ENCODE peak calls at places on chromosomes 5 and 9, in four cellular contexts. R, D, Q and C are unnamed samples.

GRCh38 chr5:19891658-19892057 is 96.3 kb downstream of the CDH18 start:
- DNase-seq in R (peak), D (no peak), Q (peak), C (peak)

GRCh38 chr9:111316796-111317195 is 13.2 kb downstream of the OR2K2 start:
- DNase-seq in R (no peak), D (no peak), Q (no peak), C (peak)

GRCh38 chr9:137724114-137724445 is 105.3 kb downstream of the EHMT1 start:
- DNase-seq in R (no peak), D (no peak), Q (no peak), C (no peak)

GRCh38 chr5:95924720-95925119 is 36.9 kb downstream of the ELL2 start:
- DNase-seq in R (no peak), D (no peak), Q (no peak), C (peak)

GRCh38 chr5:95824747-95825146 is 2.2 kb upstream of the GLRX start:
- DNase-seq in R (no peak), D (no peak), Q (no peak), C (no peak)

GRCh38 chr5:141330299-141331080 is at the start of gene PCDHGA1:
- DNase-seq in R (peak), D (no peak), Q (no peak), C (peak)

GRCh38 chr5:13627673-13628454 is 316.6 kb downstream of the DNAH5 start:
- DNase-seq in R (no peak), D (no peak), Q (no peak), C (no peak)

GRCh38 chr9:96874947-96875459 is 20.7 kb upstream of the ZNF782 start:
- DNase-seq in R (no peak), D (peak), Q (peak), C (no peak)

GRCh38 chr5:59300930-59301329 is 592.6 kb downstream of the PDE4D start:
- DNase-seq in R (no peak), D (no peak), Q (no peak), C (no peak)

GRCh38 chr5:96699186-96699820 is 37.1 kb downstream of the CAST start:
- DNase-seq in R (peak), D (no peak), Q (no peak), C (no peak)

GRCh38 chr5:75395277-75395676 is 58.3 kb downstream of the HMGCR start:
- DNase-seq in R (no peak), D (no peak), Q (no peak), C (no peak)

GRCh38 chr9:128912270-128912853 is 8.4 kb upstream of the PHYHD1 start:
- DNase-seq in R (peak), D (peak), Q (peak), C (peak)

GRCh38 chr5:178108966-178109365 is 4.4 kb upstream of the N4BP3 start:
- DNase-seq in R (no peak), D (peak), Q (no peak), C (no peak)

GRCh38 chr9:14939378-14939777 is 29.1 kb upstream of the FREM1 start:
- DNase-seq in R (no peak), D (no peak), Q (no peak), C (no peak)

GRCh38 chr9:1005043-1005667 is 28.7 kb downstream of the DMRT3 start:
- DNase-seq in R (peak), D (peak), Q (peak), C (peak)

GRCh38 chr5:157107508-157107907 is 1.3 kb downstream of the HAVCR2 start:
- DNase-seq in R (no peak), D (no peak), Q (no peak), C (no peak)

GRCh38 chr5:78610163-78610583 is 38.4 kb downstream of the LHFPL2 start:
- DNase-seq in R (peak), D (no peak), Q (no peak), C (no peak)

GRCh38 chr5:64690417-64691151 is at the start of gene SHISAL2B:
- DNase-seq in R (no peak), D (peak), Q (no peak), C (no peak)

GRCh38 chr5:170630711-170631141 is 126.9 kb downstream of the KCNIP1 start:
- DNase-seq in R (no peak), D (no peak), Q (no peak), C (no peak)

GRCh38 chr5:110386782-110387181 is 339.7 kb downstream of the TMEM232 start:
- DNase-seq in R (no peak), D (peak), Q (peak), C (no peak)

GRCh38 chr5:151534345-151534744 is 56.8 kb downstream of the FAT2 start:
- DNase-seq in R (no peak), D (no peak), Q (no peak), C (no peak)

GRCh38 chr9:97831843-97832636 is 21.0 kb upstream of the FOXE1 start:
- DNase-seq in R (no peak), D (no peak), Q (no peak), C (no peak)

GRCh38 chr5:96226941-96227552 is 206.0 kb downstream of the PCSK1 start:
- DNase-seq in R (peak), D (peak), Q (peak), C (peak)

GRCh38 chr5:50794812-50795211 is 128.4 kb downstream of the PARP8 start:
- DNase-seq in R (no peak), D (no peak), Q (no peak), C (no peak)

GRCh38 chr9:35563791-35564197 is 41.3 kb upstream of the TESK1 start:
- DNase-seq in R (no peak), D (no peak), Q (no peak), C (no peak)

GRCh38 chr5:137916923-137917322 is 27.7 kb downstream of the PKD2L2 start:
- DNase-seq in R (no peak), D (no peak), Q (no peak), C (no peak)

GRCh38 chr5:170143710-170144109 is 38.0 kb downstream of the FOXI1 start:
- DNase-seq in R (no peak), D (no peak), Q (no peak), C (no peak)

GRCh38 chr5:88695232-88695631 is 187.8 kb downstream of the MEF2C start:
- DNase-seq in R (no peak), D (no peak), Q (no peak), C (no peak)

GRCh38 chr9:136084191-136084944 is 10.7 kb downstream of the NACC2 start:
- DNase-seq in R (no peak), D (no peak), Q (no peak), C (no peak)

DNA sequence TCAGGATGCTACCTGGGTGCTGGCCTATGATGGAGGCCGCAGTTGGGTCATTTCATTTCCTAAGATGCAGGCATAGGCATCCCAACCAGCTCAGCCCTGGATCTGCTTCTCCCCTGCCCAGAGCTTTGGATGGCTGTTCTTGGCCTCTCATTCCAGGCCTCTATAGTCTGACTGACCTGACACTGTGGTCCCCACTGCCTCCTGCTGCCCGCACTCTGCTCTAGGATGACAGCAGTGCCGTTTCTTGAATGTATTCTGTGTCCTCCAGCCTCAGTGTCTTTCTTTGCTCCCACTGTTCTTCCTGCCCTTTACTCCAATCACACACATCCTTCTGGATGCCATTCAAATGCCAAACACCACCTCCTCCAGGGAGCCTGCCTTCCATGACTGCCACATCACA is 235.7 kb downstream of the HSPA4 start:
- DNase-seq in R (no peak), D (peak), Q (peak), C (no peak)
- TF ChIP-seq CTCF in R (peak), D (peak), Q (peak), C (peak)

DNA sequence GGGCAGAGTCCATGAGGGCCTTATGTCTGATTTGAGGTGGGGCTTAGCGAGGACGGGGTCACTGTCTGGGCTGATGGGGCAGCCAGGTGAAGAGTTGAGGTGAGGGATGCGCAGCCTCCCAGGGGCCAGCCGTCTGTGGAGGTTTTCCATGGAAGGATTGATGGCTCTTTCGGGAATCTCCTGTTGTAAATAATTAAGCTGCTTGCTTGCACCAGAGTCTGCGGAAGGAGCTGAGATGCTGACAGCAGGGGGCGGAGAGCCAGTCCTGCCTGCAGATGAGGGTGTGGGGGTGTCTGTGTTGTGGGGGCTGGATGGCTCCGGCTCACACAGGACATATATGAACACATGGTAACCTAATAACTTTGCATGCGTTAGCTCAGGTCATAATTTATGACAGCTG is 36.6 kb upstream of the SEMA4D start:
- DNase-seq in R (no peak), D (no peak), Q (no peak), C (no peak)
- TF ChIP-seq CTCF in R (no peak), D (no peak), Q (no peak), C (no peak)

DNA sequence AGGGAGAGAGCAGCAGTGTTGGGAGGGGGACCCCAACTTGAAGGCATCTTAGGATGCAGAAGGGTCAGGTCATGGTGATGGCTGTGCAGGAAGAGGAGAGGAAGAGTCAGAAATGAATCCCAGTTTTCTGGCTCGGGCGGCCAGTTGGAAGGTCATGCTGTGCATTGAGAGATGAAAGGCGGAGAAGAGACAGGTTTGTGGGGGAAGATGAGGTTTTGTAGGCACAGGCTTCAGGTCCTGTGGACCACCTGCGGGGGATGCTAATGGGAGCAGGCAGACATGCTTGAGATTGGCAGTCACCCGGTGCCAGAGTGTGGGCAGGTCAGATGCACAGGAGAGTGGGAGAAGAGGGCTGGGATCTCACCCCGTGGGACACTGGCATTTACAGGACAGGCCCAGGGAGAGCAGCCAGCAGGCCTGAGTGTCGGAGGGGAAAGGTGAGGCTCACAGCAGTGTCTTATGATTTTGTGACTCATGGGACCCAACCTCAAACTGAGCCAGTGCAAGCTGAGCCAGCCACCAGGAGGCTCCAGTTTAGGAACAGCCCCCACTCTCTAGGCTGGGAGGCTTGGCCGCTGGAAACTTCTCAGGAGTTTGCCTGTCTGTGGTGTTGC is 17.5 kb downstream of the STXBP1 start:
- DNase-seq in R (no peak), D (no peak), Q (no peak), C (no peak)
- TF ChIP-seq CTCF in R (peak), D (no peak), Q (no peak), C (no peak)

DNA sequence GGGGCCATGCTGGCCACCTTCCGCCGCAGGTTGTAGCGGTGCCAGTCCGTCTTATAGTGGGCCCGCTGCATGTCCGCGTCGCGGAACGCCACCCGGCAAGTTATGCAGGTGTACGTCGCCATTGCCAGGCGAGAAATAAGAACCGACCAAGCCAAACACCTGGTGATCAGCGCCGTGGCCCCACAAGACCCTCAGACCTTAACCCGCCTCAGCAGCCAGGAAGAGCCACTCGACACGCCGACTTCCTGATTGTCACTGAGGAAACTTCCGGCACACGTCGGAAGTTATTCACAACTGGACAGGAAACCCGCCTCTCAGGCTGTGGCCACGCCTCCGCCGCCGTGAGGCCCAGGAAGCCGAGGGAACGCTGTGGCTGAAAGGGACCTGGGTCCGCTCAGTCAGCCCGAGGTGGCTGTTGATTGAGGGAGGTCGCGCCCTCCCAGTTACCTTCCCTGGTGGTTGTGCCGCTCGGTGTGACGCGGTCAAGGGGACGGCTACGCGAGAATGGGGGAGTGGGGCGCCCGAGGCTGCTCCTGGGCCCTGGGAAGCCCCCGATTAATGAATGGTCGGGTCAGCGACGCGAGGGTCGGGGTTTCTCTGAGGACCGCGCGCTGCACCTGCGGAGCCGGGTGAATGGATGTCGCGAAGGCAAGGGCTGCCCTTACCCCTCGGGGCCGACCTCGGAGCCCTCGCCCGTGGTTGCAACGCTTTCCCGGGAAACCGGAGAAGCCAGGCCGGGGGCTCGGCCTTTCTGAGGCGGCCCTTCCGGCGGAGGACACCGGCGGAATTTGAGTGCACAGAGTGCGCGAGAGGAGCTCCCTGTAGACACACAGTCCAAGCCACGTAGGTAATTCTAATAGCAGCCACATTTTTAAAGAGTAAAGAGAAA is at the start of gene ZNF622:
- DNase-seq in R (peak), D (peak), Q (peak), C (peak)
- TF ChIP-seq CTCF in R (no peak), D (no peak), Q (no peak), C (no peak)

DNA sequence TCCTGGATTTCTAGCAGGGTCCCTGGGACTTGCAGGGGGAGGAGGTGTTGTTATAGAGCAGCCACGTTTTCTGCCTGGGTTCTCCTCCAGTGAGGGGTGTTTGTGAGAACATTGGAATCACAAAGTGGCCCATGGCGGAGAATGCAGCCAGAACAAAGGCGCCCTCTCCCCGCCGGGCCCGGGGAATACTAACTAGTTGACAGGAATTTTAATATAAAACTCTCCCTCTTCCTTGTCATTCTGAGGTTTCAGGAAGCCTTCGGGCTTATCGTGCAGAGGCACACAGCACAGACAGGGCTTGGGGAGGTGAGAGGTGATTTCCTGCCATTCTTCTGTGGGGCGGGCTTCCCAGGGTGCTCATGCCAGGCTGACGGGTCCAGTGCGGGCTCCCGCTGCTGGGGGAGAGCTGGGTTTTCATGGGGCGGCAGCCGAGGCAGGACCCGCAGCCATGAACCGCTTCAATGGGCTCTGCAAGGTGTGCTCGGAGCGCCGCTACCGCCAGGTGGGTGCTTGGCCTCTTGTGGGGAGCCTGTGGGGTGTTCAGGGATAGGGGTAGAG is 37.7 kb downstream of the RGS3 start:
- DNase-seq in R (no peak), D (no peak), Q (no peak), C (no peak)
- TF ChIP-seq CTCF in R (no peak), D (no peak), Q (no peak), C (no peak)

GRCh38 chr5:26009742-26010141 is 1028.6 kb downstream of the CDH9 start:
- DNase-seq in R (no peak), D (no peak), Q (no peak), C (no peak)
- TF ChIP-seq CTCF in R (no peak), D (no peak), Q (no peak), C (no peak)

GRCh38 chr9:133585481-133586367 is 23.5 kb downstream of the FAM163B start:
- DNase-seq in R (no peak), D (no peak), Q (peak), C (no peak)

GRCh38 chr9:133583111-133583510 is 26.1 kb downstream of the FAM163B start:
- DNase-seq in R (no peak), D (no peak), Q (no peak), C (no peak)

GRCh38 chr9:133584167-133584558 is 25.0 kb downstream of the FAM163B start:
- DNase-seq in R (no peak), D (no peak), Q (no peak), C (no peak)

GRCh38 chr9:133583586-133583985 is 25.6 kb downstream of the FAM163B start:
- DNase-seq in R (no peak), D (no peak), Q (no peak), C (no peak)

GRCh38 chr9:133584559-133585476 is 24.4 kb downstream of the FAM163B start:
- DNase-seq in R (no peak), D (no peak), Q (no peak), C (no peak)
- TF ChIP-seq CTCF in R (no peak), D (no peak), Q (no peak), C (no peak)

GRCh38 chr9:70318002-70318401 is 59.2 kb downstream of the SMC5 start:
- DNase-seq in R (no peak), D (no peak), Q (no peak), C (no peak)
- TF ChIP-seq CTCF in R (no peak), D (no peak), Q (no peak), C (no peak)

GRCh38 chr5:87137280-87137679 is 130.4 kb upstream of the RASA1 start:
- DNase-seq in R (no peak), D (no peak), Q (no peak), C (no peak)
- TF ChIP-seq CTCF in R (no peak), D (no peak), Q (no peak), C (no peak)